ENCODE peak calls at places on chromosomes 1 and 21, in ten cellular contexts. Z is upper lobe of right lung, T is spleen, W is fibroblast of lung, P is tibial artery, F is HFF-Myc, O is aorta, G is cardiac fibroblast, X is GM23248, Y is pancreas. S is an unnamed sample.

GRCh38 chr21:19853709-19854575 is 1144.3 kb upstream of the NCAM2 start:
- DNase-seq in Z (peak; percentile 47), T (peak; percentile 51), W (no peak), P (no peak), F (no peak), O (peak; percentile 64), G (no peak), X (no peak), Y (peak; percentile 14), S (no peak)

GRCh38 chr1:162206749-162207635 is 137.5 kb downstream of the NOS1AP start:
- DNase-seq in Z (peak; percentile 77), T (no peak), W (no peak), P (peak; percentile 70), F (no peak), O (no peak), G (peak; percentile 31), X (no peak), Y (peak; percentile 55), S (peak; percentile 70)

GRCh38 chr1:182556279-182556678 is 32.8 kb downstream of the RNASEL start:
- DNase-seq in Z (no peak), T (no peak), W (peak; percentile 4), P (no peak), F (no peak), O (no peak), G (no peak), X (peak; percentile 19), Y (no peak), S (peak; percentile 67)

GRCh38 chr21:35072960-35073359 is 23.9 kb upstream of the RUNX1 start:
- DNase-seq in Z (no peak), T (no peak), W (no peak), P (no peak), F (no peak), O (no peak), G (no peak), X (peak; percentile 55), Y (no peak), S (no peak)

GRCh38 chr1:211859405-211859804 is 28.8 kb upstream of the LPGAT1 start:
- DNase-seq in Z (no peak), T (no peak), W (no peak), P (no peak), F (no peak), O (no peak), G (no peak), X (no peak), Y (no peak), S (no peak)

GRCh38 chr1:237220243-237220642 is 178.3 kb downstream of the RYR2 start:
- DNase-seq in Z (no peak), T (no peak), W (no peak), P (no peak), F (no peak), O (peak; percentile 76), G (peak; percentile 63), X (no peak), Y (no peak), S (no peak)

GRCh38 chr1:245598524-245599310 is 443.9 kb downstream of the KIF26B start:
- DNase-seq in Z (no peak), T (no peak), W (peak; percentile 36), P (no peak), F (no peak), O (no peak), G (peak; percentile 72), X (peak; percentile 50), Y (no peak), S (no peak)

GRCh38 chr1:41294213-41294612 is 52.1 kb upstream of the SCMH1 start:
- DNase-seq in Z (no peak), T (no peak), W (no peak), P (no peak), F (no peak), O (no peak), G (no peak), X (no peak), Y (no peak), S (no peak)

GRCh38 chr1:216005916-216006315 is 417.3 kb downstream of the USH2A start:
- DNase-seq in Z (no peak), T (no peak), W (peak; percentile 74), P (no peak), F (no peak), O (no peak), G (peak; percentile 0), X (peak; percentile 35), Y (no peak), S (peak; percentile 38)

GRCh38 chr21:43884012-43884860 is 19.2 kb downstream of the AGPAT3 start:
- DNase-seq in Z (peak; percentile 61), T (peak; percentile 57), W (peak; percentile 48), P (peak; percentile 45), F (no peak), O (no peak), G (peak; percentile 41), X (no peak), Y (no peak), S (peak; percentile 59)

GRCh38 chr1:211305044-211305443 is 21.6 kb upstream of the TRAF5 start:
- DNase-seq in Z (no peak), T (no peak), W (peak; percentile 40), P (no peak), F (no peak), O (no peak), G (no peak), X (peak; percentile 84), Y (no peak), S (peak; percentile 50)

GRCh38 chr1:9070421-9071015 is 1.1 kb upstream of the SLC2A5 start:
- DNase-seq in Z (no peak), T (no peak), W (no peak), P (no peak), F (no peak), O (no peak), G (no peak), X (no peak), Y (no peak), S (no peak)

DNA sequence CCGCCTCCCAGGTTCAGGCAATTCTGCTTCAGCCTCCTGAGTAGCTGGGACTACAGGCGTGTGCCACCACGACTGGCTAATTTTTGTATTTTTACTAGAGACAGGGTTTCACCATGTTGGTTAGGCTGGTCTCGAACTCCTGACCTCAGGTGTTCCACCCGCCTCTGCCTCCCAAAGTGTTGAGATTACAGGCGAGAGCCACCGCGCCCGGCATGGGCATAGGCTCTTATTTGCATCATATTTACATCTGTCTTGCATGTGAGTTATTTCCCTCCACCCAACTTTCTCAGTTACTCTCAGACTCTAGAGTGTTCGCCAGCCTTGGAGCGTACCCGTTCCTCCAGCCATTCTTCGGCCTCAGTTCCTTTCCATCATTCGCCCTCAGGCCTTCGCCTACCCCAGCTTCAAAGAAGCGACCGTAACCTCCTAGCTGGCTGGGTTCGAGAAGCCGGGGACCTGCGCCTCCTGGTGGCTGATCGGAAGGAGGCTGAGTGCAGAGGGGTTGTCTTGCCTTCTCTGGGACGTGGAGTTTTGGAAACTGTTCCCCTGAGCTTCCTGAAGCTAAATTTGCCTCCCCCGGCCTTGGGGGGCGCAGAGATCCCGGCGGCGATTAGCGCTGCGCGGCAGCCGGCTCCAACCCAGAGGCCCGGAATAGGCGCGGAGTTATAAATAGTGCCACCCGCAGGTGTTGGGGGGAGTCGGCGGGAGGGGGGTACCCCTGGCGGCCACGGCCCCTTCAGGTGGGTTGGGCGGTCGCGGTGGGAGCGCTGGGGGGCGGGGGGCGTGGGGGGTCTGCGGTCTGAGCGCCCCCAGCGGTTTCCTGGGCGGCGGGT is 3.6 kb upstream of the ZBTB7B start:
- DNase-seq in Z (peak; percentile 86), T (peak; percentile 90), W (peak; percentile 59), P (peak; percentile 83), F (peak; percentile 64), O (peak; percentile 92), G (peak; percentile 83), X (peak; percentile 81), Y (peak; percentile 66), S (peak; percentile 60)
- H3K4me3 ChIP-seq in Z (peak overlapping the region; percentile 88), T (peak overlapping the region; percentile 30), W (no peak overlapping the region), P (peak overlapping the region; percentile 87), F (peak overlapping the region; percentile 61), O (peak overlapping the region; percentile 22), G (peak overlapping the region; percentile 28), X (peak overlapping the region; percentile 63), Y (no peak overlapping the region), S (peak overlapping the region; percentile 27)

GRCh38 chr1:15246960-15247614 is at the start of gene FHAD1:
- DNase-seq in Z (peak; percentile 85), T (peak; percentile 79), W (peak; percentile 53), P (no peak), F (no peak), O (peak; percentile 87), G (peak; percentile 67), X (peak; percentile 55), Y (peak; percentile 88), S (peak; percentile 57)
- H3K4me3 ChIP-seq in Z (peak within 1 kb of the TSS; percentile 49), T (peak within 1 kb of the TSS; percentile 28), W (peak within 1 kb of the TSS; percentile 15), P (peak within 1 kb of the TSS; percentile 56), F (peak within 1 kb of the TSS; percentile 42), O (no peak within 1 kb of the TSS), G (peak within 1 kb of the TSS; percentile 35), X (peak within 1 kb of the TSS; percentile 21), Y (peak within 1 kb of the TSS; percentile 26), S (peak within 1 kb of the TSS; percentile 22)

DNA sequence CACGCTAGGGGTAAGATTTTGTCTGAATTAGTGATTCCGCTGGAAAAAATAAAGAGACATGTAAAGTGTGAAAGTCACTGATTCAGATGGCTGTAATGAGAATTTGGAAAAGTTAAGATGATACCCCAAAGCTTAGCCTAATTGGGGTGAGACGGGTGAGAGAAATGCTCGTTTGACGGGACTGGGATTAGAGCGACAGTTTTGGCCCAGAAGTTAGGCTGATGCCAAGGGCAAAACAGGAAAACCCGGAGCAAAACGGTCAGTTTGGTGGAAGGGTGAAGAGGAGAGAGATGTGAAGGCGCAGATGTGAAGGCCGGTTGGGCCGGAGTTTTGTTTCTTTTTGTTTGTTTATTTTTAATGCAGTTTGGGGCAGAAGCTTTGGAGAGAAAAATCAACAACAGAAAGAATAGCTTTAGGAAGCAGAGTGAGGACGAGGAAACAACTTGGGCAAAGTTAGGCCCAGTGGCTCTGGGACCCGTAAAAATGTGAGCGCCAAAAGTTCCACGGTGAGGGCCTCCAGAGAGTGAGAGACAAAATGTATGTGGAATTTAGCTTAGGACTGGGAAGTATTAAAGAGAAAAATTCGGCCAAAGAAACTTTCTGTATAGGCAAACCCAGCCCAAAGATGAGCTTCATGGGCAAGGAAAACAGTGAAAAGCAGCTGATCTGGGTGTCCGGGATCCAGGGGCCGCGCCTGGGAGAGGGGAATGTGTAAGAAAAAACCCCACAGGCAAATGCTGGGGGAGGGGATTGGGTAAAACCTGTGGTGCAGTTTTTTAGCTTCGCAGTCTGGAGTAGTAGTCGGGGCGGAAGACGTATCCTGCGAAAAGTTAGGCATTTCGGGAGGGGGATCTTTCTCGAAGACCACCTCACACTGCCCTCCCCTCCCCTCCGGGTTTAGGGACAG is 1.2 kb downstream of the DMRTA2 start:
- DNase-seq in Z (no peak), T (no peak), W (no peak), P (no peak), F (no peak), O (no peak), G (no peak), X (no peak), Y (no peak), S (peak; percentile 30)
- H3K4me3 ChIP-seq in Z (no peak overlapping the region), T (no peak overlapping the region), W (no peak overlapping the region), P (no peak overlapping the region), F (no peak overlapping the region), O (no peak overlapping the region), G (no peak overlapping the region), X (no peak overlapping the region), Y (no peak overlapping the region), S (peak overlapping the region; percentile 65)

GRCh38 chr1:6834366-6834765 is 49.1 kb downstream of the CAMTA1 start:
- DNase-seq in Z (no peak), T (no peak), W (no peak), P (no peak), F (no peak), O (no peak), G (no peak), X (no peak), Y (no peak), S (no peak)
- H3K4me3 ChIP-seq in Z (no peak overlapping the region), T (no peak overlapping the region), W (no peak overlapping the region), P (no peak overlapping the region), F (no peak overlapping the region), O (no peak overlapping the region), G (no peak overlapping the region), X (no peak overlapping the region), Y (no peak overlapping the region), S (no peak overlapping the region)

S was measured in epithelial cell of esophagus.